ENCODE peak calls at places on chromosome 13, in nine cellular contexts. R is NCI-H2081; Q is activated CD4-positive, alpha-beta T cell treated with anti-CD3 and anti-CD28 coated beads, Interleukin-2, amount 10 ng/mL, durations not matched to agents 7 days and 5 days; J is GM03348; F is NB4; W is OCI-LY7; X is GM23338; A is stimulated activated CD4-positive, alpha-beta T cell treated with anti-CD3 and anti-CD28 coated beads, Interleukin-1b, Interleukin-23, amount 100 ng/mL, for 1 hour; Z is glutamatergic neuron. G is an unnamed sample.

GRCh38 chr13:85509512-85509911 is 289.7 kb downstream of the SLITRK6 start:
- DNase-seq in A (no peak), R (no peak), Z (no peak), Q (no peak), W (no peak), J (peak; percentile 11), F (no peak), X (no peak), G (no peak)

GRCh38 chr13:84962141-84962750 is 837.0 kb downstream of the SLITRK6 start:
- DNase-seq in J (no peak), X (no peak), R (no peak), Z (no peak), F (no peak), Q (no peak), W (peak; percentile 75), A (no peak), G (no peak)

GRCh38 chr13:25948910-25949309 is 102.9 kb downstream of the SHISA2 start:
- DNase-seq in F (no peak), W (no peak), Q (no peak), A (no peak), R (no peak), Z (no peak), J (no peak), X (no peak), G (no peak)

GRCh38 chr13:73938375-73939070 is 195.7 kb downstream of the KLF12 start:
- DNase-seq in F (no peak), Q (no peak), W (no peak), J (peak; percentile 75), X (no peak), R (no peak), A (no peak), Z (no peak), G (no peak)

GRCh38 chr13:43157796-43158195 is 134.4 kb downstream of the DNAJC15 start:
- DNase-seq in F (no peak), R (no peak), Q (no peak), Z (no peak), A (no peak), W (no peak), X (no peak), J (no peak), G (no peak)

GRCh38 chr13:41723136-41723535 is 237.8 kb downstream of the VWA8 start:
- DNase-seq in W (no peak), X (no peak), J (no peak), Z (no peak), Q (no peak), F (no peak), A (no peak), R (no peak), G (no peak)

GRCh38 chr13:93270769-93271753 is 44.5 kb downstream of the GPC6 start:
- DNase-seq in A (no peak), W (no peak), Q (no peak), R (peak; percentile 57), J (no peak), X (no peak), Z (no peak), F (no peak), G (no peak)

GRCh38 chr13:95906999-95907398 is 146.2 kb downstream of the UGGT2 start:
- DNase-seq in Q (no peak), W (no peak), X (no peak), F (no peak), Z (no peak), A (no peak), R (no peak), J (no peak), G (no peak)

GRCh38 chr13:23966691-23967615 is 69.7 kb upstream of the C1QTNF9B start:
- DNase-seq in W (no peak), R (no peak), F (no peak), X (no peak), Z (no peak), A (no peak), J (no peak), Q (peak; percentile 51), G (no peak)

GRCh38 chr13:109729031-109729870 is 57.1 kb downstream of the IRS2 start:
- DNase-seq in A (no peak), X (no peak), J (no peak), Q (no peak), F (peak; percentile 37), R (no peak), W (no peak), Z (no peak), G (no peak)

GRCh38 chr13:41528021-41528420 is 70.7 kb downstream of the RGCC start:
- DNase-seq in Q (no peak), R (no peak), Z (no peak), F (no peak), J (no peak), A (no peak), W (no peak), X (no peak), G (no peak)

GRCh38 chr13:45280751-45281634 is 60.0 kb downstream of the TPT1 start:
- DNase-seq in R (peak; percentile 75), X (peak; percentile 77), Q (peak; percentile 49), W (peak; percentile 48), F (peak; percentile 68), Z (peak; percentile 67), A (peak; percentile 37), J (peak; percentile 91), G (peak; percentile 72)